ENCODE peak calls at places on chromosome 16, in seven cellular contexts. M, T, R, O, L, D and J are unnamed samples.

GRCh38 chr16:21599158-21599993 is at the start of gene METTL9:
- DNase-seq in M (peak; percentile 93), T (peak; percentile 97), R (peak; percentile 98), O (peak; percentile 96), D (peak; percentile 94), L (peak; percentile 92), J (peak; percentile 94)

GRCh38 chr16:56450275-56450889 is 750 bp downstream of the NUDT21 start:
- DNase-seq in L (no peak), D (no peak), O (no peak), M (peak; percentile 14), R (peak; percentile 34), T (no peak), J (peak; percentile 5)

GRCh38 chr16:84925092-84925772 is 86.1 kb downstream of the ZDHHC7 start:
- DNase-seq in R (peak; percentile 56), D (peak; percentile 61), O (peak; percentile 72), T (peak; percentile 91), L (peak; percentile 46), M (no peak), J (peak; percentile 55)

GRCh38 chr16:51524555-51525373 is 373.7 kb upstream of the SALL1 start:
- DNase-seq in D (peak; percentile 18), M (peak; percentile 75), T (no peak), L (no peak), R (no peak), O (no peak), J (no peak)

GRCh38 chr16:54577566-54578180 is 291.1 kb upstream of the IRX3 start:
- DNase-seq in R (peak; percentile 89), T (no peak), M (no peak), O (no peak), L (no peak), D (no peak), J (no peak)

GRCh38 chr16:64870859-64871258 is 251.0 kb downstream of the CDH11 start:
- DNase-seq in L (no peak), T (no peak), R (no peak), M (no peak), O (no peak), D (no peak), J (no peak)

GRCh38 chr16:17567455-17567854 is 96.7 kb upstream of the XYLT1 start:
- DNase-seq in D (no peak), R (no peak), T (no peak), O (no peak), L (no peak), M (no peak), J (no peak)

GRCh38 chr16:31700200-31700529 is 172.5 kb downstream of the AHSP start:
- DNase-seq in D (no peak), T (no peak), L (no peak), R (no peak), O (no peak), M (no peak), J (no peak)

GRCh38 chr16:54048994-54049929 is 237.3 kb downstream of the IRX3 start:
- DNase-seq in R (peak; percentile 43), L (no peak), T (no peak), O (no peak), D (no peak), M (no peak), J (no peak)

GRCh38 chr16:52528393-52529080 is 18.4 kb downstream of the TOX3 start:
- DNase-seq in M (no peak), D (no peak), T (no peak), O (peak; percentile 86), R (no peak), L (no peak), J (no peak)

GRCh38 chr16:28292731-28293588 is 635 bp downstream of the SBK1 start:
- DNase-seq in M (no peak), D (peak; percentile 44), T (no peak), O (no peak), R (peak; percentile 88), L (peak; percentile 6), J (peak; percentile 41)

GRCh38 chr16:22296225-22297113 is 740 bp upstream of the POLR3E start:
- DNase-seq in M (no peak), T (no peak), D (no peak), L (no peak), R (peak; percentile 11), O (no peak), J (no peak)

GRCh38 chr16:67842509-67843342 is 606 bp downstream of the THAP11 start:
- DNase-seq in L (peak; percentile 50), O (peak; percentile 49), R (peak; percentile 83), M (peak; percentile 46), T (peak; percentile 83), D (peak; percentile 50), J (peak; percentile 71)

GRCh38 chr16:78642621-78643285 is 543.3 kb downstream of the WWOX start:
- DNase-seq in L (no peak), T (no peak), O (no peak), R (no peak), M (no peak), D (no peak), J (no peak)

GRCh38 chr16:86888240-86889044 is 310.1 kb downstream of the FOXL1 start:
- DNase-seq in R (no peak), M (peak; percentile 43), T (no peak), D (no peak), O (no peak), L (no peak), J (no peak)

GRCh38 chr16:72523087-72523486 is 351.1 kb upstream of the PMFBP1 start:
- DNase-seq in M (no peak), T (no peak), D (no peak), L (no peak), O (no peak), R (no peak), J (no peak)

GRCh38 chr16:56343661-56344517 is 81.5 kb downstream of the AMFR start:
- DNase-seq in M (no peak), O (no peak), T (peak; percentile 67), L (no peak), D (no peak), R (no peak), J (no peak)

GRCh38 chr16:57260294-57260929 is 15.4 kb downstream of the ARL2BP start:
- DNase-seq in R (peak; percentile 87), L (no peak), O (peak; percentile 24), M (peak; percentile 82), D (no peak), T (peak; percentile 59), J (peak; percentile 34)

GRCh38 chr16:30728904-30729672 is 19.1 kb upstream of the PHKG2 start:
- DNase-seq in M (no peak), D (peak; percentile 27), O (no peak), R (no peak), T (no peak), L (no peak), J (no peak)

GRCh38 chr16:1091992-1092552 is 4.0 kb downstream of the C1QTNF8 start:
- DNase-seq in T (no peak), D (no peak), O (no peak), M (no peak), L (no peak), R (no peak), J (no peak)
- H3K4me1 ChIP-seq in T (no peaks in the 10 kb centered on the region), D (no peaks in the 10 kb centered on the region), O (peaks cover 34% of the 10 kb centered on the region), M (no peaks in the 10 kb centered on the region), L (no peaks in the 10 kb centered on the region), R (peaks cover 17% of the 10 kb centered on the region), J (no peaks in the 10 kb centered on the region)

GRCh38 chr16:81499576-81500380 is 55.2 kb downstream of the CMIP start:
- DNase-seq in M (no peak), T (peak; percentile 56), R (no peak), O (no peak), L (no peak), D (no peak), J (no peak)

GRCh38 chr16:81505011-81505660 is 60.5 kb downstream of the CMIP start:
- DNase-seq in T (no peak), O (no peak), L (no peak), R (no peak), M (no peak), D (no peak), J (no peak)

GRCh38 chr16:81500833-81501521 is 56.4 kb downstream of the CMIP start:
- DNase-seq in R (no peak), D (no peak), L (no peak), M (peak; percentile 81), T (peak; percentile 77), O (no peak), J (no peak)

GRCh38 chr16:81498351-81498750 is 53.7 kb downstream of the CMIP start:
- DNase-seq in D (no peak), T (peak; percentile 61), R (no peak), L (no peak), M (no peak), O (no peak), J (no peak)

GRCh38 chr16:81502396-81503060 is 57.9 kb downstream of the CMIP start:
- DNase-seq in O (no peak), L (no peak), R (no peak), M (no peak), T (peak; percentile 60), D (no peak), J (no peak)
- H3K27ac ChIP-seq in O (peak overlapping the region; percentile 5), L (no peak overlapping the region), R (no peak overlapping the region), M (no peak overlapping the region), T (no peak overlapping the region), D (no peak overlapping the region), J (no peak overlapping the region)

GRCh38 chr16:15521390-15521757 is 87.0 kb downstream of the BMERB1 start:
- DNase-seq in R (no peak), O (no peak), L (no peak), T (no peak), M (no peak), D (no peak), J (no peak)

GRCh38 chr16:15523092-15523541 is 88.7 kb downstream of the BMERB1 start:
- DNase-seq in D (peak; percentile 22), O (no peak), R (peak; percentile 25), T (no peak), L (no peak), M (no peak), J (no peak)

GRCh38 chr16:15523939-15524338 is 89.6 kb downstream of the BMERB1 start:
- DNase-seq in L (no peak), T (no peak), O (no peak), R (no peak), M (peak; percentile 22), D (no peak), J (no peak)

GRCh38 chr16:15519767-15520166 is 85.4 kb downstream of the BMERB1 start:
- DNase-seq in R (no peak), D (no peak), M (no peak), L (no peak), O (no peak), T (no peak), J (no peak)

DNA sequence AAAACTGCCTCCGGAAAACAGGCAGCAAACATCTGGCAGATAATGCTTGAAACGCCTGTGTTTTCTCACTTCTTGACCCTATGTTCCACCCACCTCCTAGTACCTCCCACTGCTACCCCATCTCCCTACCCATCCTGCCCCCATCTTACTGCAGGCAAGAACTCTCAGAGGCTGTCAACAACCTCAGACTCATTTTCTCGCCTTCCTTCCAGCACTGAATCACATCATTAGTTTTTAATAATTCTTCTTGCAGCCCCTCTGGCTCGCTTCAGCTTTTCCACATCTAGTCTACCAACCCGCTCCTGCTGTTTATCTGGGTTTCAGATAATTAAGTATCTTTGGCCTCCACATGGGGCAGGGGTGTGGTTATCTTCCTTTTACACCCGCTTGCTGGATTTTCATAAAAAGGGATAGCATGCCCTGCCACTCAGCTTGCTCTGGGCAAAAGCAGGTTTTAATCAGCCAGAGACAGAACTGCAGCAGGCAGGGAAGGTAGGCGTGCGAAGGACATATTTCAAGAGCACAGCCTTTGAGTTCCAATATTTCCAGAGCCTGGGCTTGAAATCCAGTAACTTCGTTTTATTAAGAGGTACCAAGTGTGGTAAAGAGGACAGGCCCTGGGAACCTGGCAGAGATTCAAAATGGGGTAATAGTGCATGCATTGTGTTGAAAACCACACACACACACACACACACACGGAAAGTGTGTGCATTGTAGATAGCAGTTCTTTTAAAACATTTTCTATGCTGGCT is 87.5 kb downstream of the BMERB1 start:
- DNase-seq in L (no peak), O (no peak), R (no peak), D (no peak), T (no peak), M (no peak), J (no peak)
- H3K4me1 ChIP-seq in L (peaks cover 11% of the 10 kb centered on the region), O (peaks cover 40% of the 10 kb centered on the region), R (no peaks in the 10 kb centered on the region), D (no peaks in the 10 kb centered on the region), T (no peaks in the 10 kb centered on the region), M (peaks cover 7% of the 10 kb centered on the region), J (peaks cover 15% of the 10 kb centered on the region)

GRCh38 chr16:2090819-2091721 is 43.3 kb downstream of the TSC2 start:
- DNase-seq in T (no peak), R (peak; percentile 96), D (peak; percentile 88), M (no peak), O (peak; percentile 94), L (peak; percentile 26), J (peak; percentile 36)
- H3K27ac ChIP-seq in T (no peak overlapping the region), R (no peak overlapping the region), D (peak overlapping the region; percentile 72), M (no peak overlapping the region), O (peak overlapping the region; percentile 90), L (no peak overlapping the region), J (no peak overlapping the region)